ENCODE peak calls at places on chromosome 1, in seven cellular contexts. M is colonic mucosa, Y is AG09309, K is mucosa of descending colon, W is HCT116, N is fibroblast of lung, S is HFFc6. U is an unnamed sample.

GRCh38 chr1:240414237-240414636 is 197.7 kb downstream of the GREM2 start:
- DNase-seq in M (no peak), S (peak), N (peak), W (no peak), Y (peak), K (no peak), U (no peak)

GRCh38 chr1:47196622-47197021 is 6.8 kb upstream of the PDZK1IP1 start:
- DNase-seq in M (no peak), W (no peak), N (no peak), K (no peak), Y (no peak), S (no peak), U (no peak)

GRCh38 chr1:23868848-23869450 is 859 bp upstream of the FUCA1 start:
- DNase-seq in M (no peak), W (no peak), S (no peak), N (no peak), Y (no peak), K (no peak), U (no peak)

GRCh38 chr1:53115403-53116306 is 26.8 kb downstream of the SLC1A7 start:
- DNase-seq in K (no peak), Y (no peak), M (no peak), S (no peak), N (peak), W (no peak), U (no peak)

GRCh38 chr1:1781526-1781903 is 3.2 kb upstream of the NADK start:
- DNase-seq in S (no peak), W (no peak), M (no peak), N (no peak), K (peak), Y (no peak), U (no peak)

GRCh38 chr1:2234762-2235113 is 6.6 kb downstream of the SKI start:
- DNase-seq in S (no peak), W (no peak), M (no peak), N (no peak), K (peak), Y (no peak), U (no peak)

GRCh38 chr1:158711098-158711497 is 9.4 kb downstream of the OR6K3 start:
- DNase-seq in Y (no peak), S (no peak), M (no peak), K (no peak), N (no peak), W (no peak), U (no peak)

GRCh38 chr1:81519987-81520386 is 280.7 kb upstream of the ADGRL2 start:
- DNase-seq in K (no peak), M (no peak), Y (no peak), W (no peak), S (no peak), N (no peak), U (no peak)

GRCh38 chr1:180252638-180253536 is 22.8 kb downstream of the LHX4 start:
- DNase-seq in Y (no peak), S (peak), K (peak), W (peak), N (peak), M (peak), U (peak)

GRCh38 chr1:7632126-7632525 is 139.0 kb upstream of the VAMP3 start:
- DNase-seq in W (no peak), N (no peak), M (no peak), Y (no peak), S (no peak), K (no peak), U (no peak)

GRCh38 chr1:8870605-8871538 is 7.6 kb downstream of the ENO1 start:
- DNase-seq in W (no peak), N (no peak), M (no peak), K (no peak), Y (no peak), S (no peak), U (no peak)

GRCh38 chr1:3924871-3925655 is 25.0 kb upstream of the C1orf174 start:
- DNase-seq in N (no peak), K (no peak), Y (no peak), W (no peak), M (no peak), S (no peak), U (no peak)

GRCh38 chr1:33388989-33389771 is 41.7 kb downstream of the PHC2 start:
- DNase-seq in M (no peak), Y (no peak), S (peak), N (peak), K (no peak), W (no peak), U (no peak)

GRCh38 chr1:230243583-230244377 is 176.7 kb downstream of the GALNT2 start:
- DNase-seq in M (no peak), Y (no peak), W (no peak), S (peak), K (no peak), N (peak), U (no peak)

GRCh38 chr1:114260805-114261488 is 107.3 kb upstream of the SYT6 start:
- DNase-seq in S (no peak), N (no peak), Y (no peak), K (no peak), M (no peak), W (no peak), U (no peak)

GRCh38 chr1:27669876-27670275 is 2.1 kb downstream of the IFI6 start:
- DNase-seq in M (no peak), W (no peak), Y (no peak), K (no peak), S (no peak), N (no peak), U (no peak)

GRCh38 chr1:115782571-115783281 is 14.2 kb upstream of the CASQ2 start:
- DNase-seq in M (no peak), K (no peak), S (peak), W (peak), N (peak), Y (peak), U (no peak)

GRCh38 chr1:235157150-235157549 is 3.9 kb downstream of the RBM34 start:
- DNase-seq in M (no peak), S (no peak), N (no peak), W (no peak), K (no peak), Y (no peak), U (no peak)

GRCh38 chr1:175511496-175511895 is 231.9 kb downstream of the TNR start:
- DNase-seq in N (peak), K (no peak), Y (no peak), S (no peak), W (no peak), M (no peak), U (no peak)

GRCh38 chr1:115976900-115977480 is 677 bp downstream of the SLC22A15 start:
- DNase-seq in K (peak), N (no peak), S (no peak), Y (no peak), M (no peak), W (no peak), U (no peak)

GRCh38 chr1:90149101-90149500 is 154.2 kb downstream of the ZNF326 start:
- DNase-seq in Y (no peak), N (no peak), K (no peak), W (no peak), M (no peak), S (no peak), U (no peak)

GRCh38 chr1:211352985-211353515 is 26.4 kb downstream of the TRAF5 start:
- DNase-seq in M (peak), N (no peak), W (peak), K (peak), S (no peak), Y (no peak), U (no peak)

GRCh38 chr1:163071381-163072255 is 2.5 kb downstream of the RGS4 start:
- DNase-seq in N (peak), S (peak), K (peak), M (peak), Y (peak), W (peak), U (peak)

GRCh38 chr1:65113298-65113697 is 34.7 kb upstream of the AK4 start:
- DNase-seq in W (no peak), K (no peak), S (no peak), M (no peak), N (peak), Y (no peak), U (no peak)

GRCh38 chr1:175675017-175675416 is 68.4 kb downstream of the TNR start:
- DNase-seq in W (no peak), N (no peak), K (no peak), S (no peak), M (no peak), Y (no peak), U (no peak)

GRCh38 chr1:81801032-81801833 is 499 bp downstream of the ADGRL2 start:
- DNase-seq in N (peak), Y (peak), K (peak), M (peak), S (peak), W (no peak), U (peak)

GRCh38 chr1:103101399-103101798 is 6.9 kb downstream of the COL11A1 start:
- DNase-seq in S (no peak), K (no peak), Y (no peak), N (no peak), W (no peak), M (no peak), U (no peak)

GRCh38 chr1:80656011-80656627 is 1144.6 kb upstream of the ADGRL2 start:
- DNase-seq in N (peak), Y (no peak), W (peak), S (no peak), K (no peak), M (no peak), U (no peak)

GRCh38 chr1:56376188-56376984 is 203.0 kb downstream of the PLPP3 start:
- DNase-seq in N (peak), M (no peak), Y (peak), S (no peak), W (peak), K (no peak), U (no peak)

GRCh38 chr1:200130552-200130951 is 103.0 kb downstream of the NR5A2 start:
- DNase-seq in K (no peak), Y (no peak), N (peak), M (no peak), S (no peak), W (no peak), U (no peak)

GRCh38 chr1:182707116-182707515 is 22.7 kb upstream of the RGS8 start:
- DNase-seq in Y (no peak), S (no peak), N (no peak), W (no peak), M (no peak), K (no peak), U (no peak)

GRCh38 chr1:212529211-212529731 is 79.3 kb upstream of the ATF3 start:
- DNase-seq in M (no peak), K (no peak), S (peak), N (peak), W (no peak), Y (peak), U (no peak)

GRCh38 chr1:63807063-63807462 is 33.2 kb downstream of the ROR1 start:
- DNase-seq in N (no peak), S (no peak), W (no peak), K (no peak), M (no peak), Y (no peak), U (no peak)

GRCh38 chr1:242146640-242147039 is 147.7 kb upstream of the MAP1LC3C start:
- DNase-seq in S (no peak), M (no peak), W (no peak), N (no peak), Y (no peak), K (no peak), U (no peak)

GRCh38 chr1:38817958-38818705 is 41.4 kb downstream of the RRAGC start:
- DNase-seq in K (peak), W (no peak), M (no peak), N (no peak), Y (no peak), S (no peak), U (peak)

GRCh38 chr1:111971396-111971795 is 18.1 kb downstream of the KCND3 start:
- DNase-seq in Y (no peak), S (no peak), N (no peak), K (no peak), M (no peak), W (no peak), U (no peak)

GRCh38 chr1:14897080-14897449 is 256.5 kb upstream of the TMEM51 start:
- DNase-seq in S (no peak), Y (no peak), K (no peak), W (peak), M (no peak), N (peak), U (no peak)

GRCh38 chr1:231334952-231335351 is 2.7 kb downstream of the EXOC8 start:
- DNase-seq in S (no peak), N (no peak), W (no peak), M (no peak), Y (no peak), K (no peak), U (no peak)

DNA sequence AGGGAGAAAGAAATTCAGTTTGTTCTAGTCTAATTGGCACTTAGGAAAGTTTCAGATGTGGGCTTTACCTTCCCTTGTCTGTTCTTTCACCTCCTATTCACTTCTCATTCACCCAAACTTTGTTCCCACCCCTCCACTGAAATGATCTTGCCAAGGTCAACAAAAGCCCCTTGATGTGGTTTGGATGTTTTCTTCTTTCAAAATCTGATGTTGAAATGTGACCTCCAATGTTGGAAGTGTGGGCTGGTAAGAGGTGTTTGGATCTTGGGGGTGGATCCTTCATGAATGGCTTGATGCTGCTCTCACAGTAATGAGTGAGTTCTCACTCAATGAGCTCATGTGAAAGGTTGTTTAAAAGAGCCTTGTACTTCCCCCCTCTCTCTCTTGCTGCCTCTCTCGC is 379.3 kb downstream of the HHIPL2 start:
- DNase-seq in K (no peak), Y (no peak), M (no peak), S (no peak), W (no peak), N (peak), U (no peak)
- TF ChIP-seq CTCF in K (no peak), Y (no peak), M (no peak), S (no peak), W (no peak), N (no peak), U (no peak)

GRCh38 chr1:31523012-31523411 is 53.3 kb upstream of the TINAGL1 start:
- DNase-seq in S (no peak), K (no peak), Y (no peak), M (no peak), W (peak), N (peak), U (no peak)
- TF ChIP-seq CTCF in S (no peak), K (no peak), Y (no peak), M (no peak), W (no peak), N (no peak), U (no peak)

GRCh38 chr1:203267912-203268311 is 37.4 kb upstream of the BTG2 start:
- DNase-seq in Y (no peak), M (no peak), K (no peak), N (no peak), S (no peak), W (no peak), U (no peak)

GRCh38 chr1:203268901-203269653 is 36.2 kb upstream of the BTG2 start:
- DNase-seq in Y (peak), K (no peak), S (peak), W (peak), M (peak), N (peak), U (peak)

GRCh38 chr1:203269654-203270020 is 35.7 kb upstream of the BTG2 start:
- DNase-seq in Y (no peak), K (no peak), N (no peak), S (no peak), W (no peak), M (no peak), U (no peak)

GRCh38 chr1:203265541-203265940 is 36.1 kb upstream of the CHIT1 start:
- DNase-seq in W (no peak), Y (no peak), S (no peak), N (no peak), K (no peak), M (no peak), U (no peak)

DNA sequence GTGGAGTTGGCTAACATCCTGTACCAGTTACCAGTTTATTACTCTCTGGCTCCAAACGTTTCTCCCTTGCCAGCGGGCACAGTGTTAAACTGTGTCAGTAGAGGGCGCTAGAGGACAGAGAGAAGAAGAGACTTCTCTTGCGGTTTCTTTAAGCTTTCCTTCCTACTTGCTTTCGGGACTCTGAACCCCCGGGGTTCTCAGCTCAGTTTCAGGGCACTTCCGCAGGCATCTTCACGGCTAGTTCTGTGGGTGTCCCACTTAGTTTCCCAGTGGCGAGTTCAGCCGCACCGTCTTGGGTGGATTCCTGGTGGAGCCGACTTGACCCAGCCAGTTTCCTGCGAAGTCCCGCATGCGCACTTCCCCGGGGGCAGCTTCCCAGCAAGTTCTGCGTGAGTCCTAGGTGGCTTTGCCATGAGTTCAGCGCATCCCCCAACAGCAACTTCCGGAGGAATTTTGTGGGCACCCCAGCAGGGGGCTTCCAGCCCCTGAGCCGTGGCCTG is 37.9 kb upstream of the BTG2 start:
- DNase-seq in Y (peak), W (peak), K (peak), N (peak), M (peak), S (peak), U (peak)
- TF ChIP-seq CTCF in Y (peak), W (peak), K (peak), N (peak), M (peak), S (peak), U (peak)

GRCh38 chr1:41754540-41754939 is 164.2 kb downstream of the HIVEP3 start:
- DNase-seq in S (no peak), Y (no peak), M (no peak), K (no peak), N (no peak), W (no peak), U (no peak)
- TF ChIP-seq CTCF in S (peak), Y (no peak), M (no peak), K (no peak), N (no peak), W (peak), U (no peak)

DNA sequence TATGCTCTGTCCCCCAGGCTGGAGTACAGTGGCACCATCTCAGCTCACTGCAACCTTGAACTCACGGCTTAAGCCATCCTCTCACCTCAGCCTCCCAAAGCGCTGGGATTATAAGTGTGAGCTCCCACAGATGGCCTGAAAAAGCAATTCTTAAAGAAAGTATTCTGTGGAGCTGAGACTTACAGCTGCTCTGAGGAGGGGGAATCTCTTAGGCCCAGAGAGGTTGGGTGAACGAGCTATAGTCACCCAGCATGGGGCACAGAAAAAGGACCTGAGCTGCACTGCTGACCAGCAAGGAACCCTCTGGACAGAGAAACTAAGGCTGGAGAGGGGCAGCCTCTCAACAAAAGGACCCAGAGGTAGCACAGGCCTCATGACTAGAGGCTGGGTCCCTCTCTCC is 1.3 kb downstream of the PAQR7 start:
- DNase-seq in S (no peak), N (no peak), W (no peak), K (no peak), M (no peak), Y (no peak), U (no peak)
- TF ChIP-seq CTCF in S (no peak), N (no peak), W (no peak), K (no peak), M (no peak), Y (no peak), U (no peak)

DNA sequence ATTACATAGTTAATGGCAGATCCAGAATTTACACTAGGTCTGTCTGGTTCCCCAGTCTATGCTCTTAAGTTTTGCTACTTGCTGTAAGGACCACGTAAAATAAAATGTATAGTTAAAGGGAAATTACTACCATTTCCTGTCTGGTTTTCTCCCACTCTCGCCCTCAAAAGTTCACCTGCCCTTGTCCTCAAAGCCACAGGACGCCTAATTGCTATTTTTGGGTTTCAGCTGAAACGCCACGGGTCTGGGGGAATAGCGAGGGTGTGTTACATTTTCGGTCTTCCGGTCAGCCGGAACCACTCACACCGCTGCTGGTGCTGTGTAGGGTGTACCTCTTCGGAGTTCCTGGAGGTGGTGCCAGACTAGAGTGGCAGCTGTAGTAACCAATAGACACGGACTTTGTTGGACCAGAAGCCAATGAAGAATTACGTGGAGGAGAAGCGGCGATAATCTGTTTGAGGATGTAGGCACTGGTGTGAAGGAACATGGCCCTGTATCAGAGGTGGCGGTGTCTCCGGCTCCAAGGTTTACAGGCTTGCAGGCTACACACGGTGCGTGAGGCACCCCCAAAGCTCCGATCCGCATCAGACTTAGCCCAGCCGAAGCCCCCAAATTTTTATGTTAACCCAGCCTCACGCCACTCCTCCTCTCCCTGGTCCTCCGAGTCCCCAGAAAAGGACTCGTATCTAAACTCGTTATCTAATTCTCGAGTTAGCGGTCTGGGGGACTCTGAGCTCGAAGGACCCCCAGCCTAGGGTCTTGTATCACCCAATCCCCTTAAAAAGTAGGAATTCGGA is at the start of gene TARS2:
- DNase-seq in W (peak), N (peak), Y (peak), S (peak), M (peak), K (peak), U (peak)
- TF ChIP-seq CTCF in W (peak), N (no peak), Y (peak), S (peak), M (no peak), K (peak), U (peak)

DNA sequence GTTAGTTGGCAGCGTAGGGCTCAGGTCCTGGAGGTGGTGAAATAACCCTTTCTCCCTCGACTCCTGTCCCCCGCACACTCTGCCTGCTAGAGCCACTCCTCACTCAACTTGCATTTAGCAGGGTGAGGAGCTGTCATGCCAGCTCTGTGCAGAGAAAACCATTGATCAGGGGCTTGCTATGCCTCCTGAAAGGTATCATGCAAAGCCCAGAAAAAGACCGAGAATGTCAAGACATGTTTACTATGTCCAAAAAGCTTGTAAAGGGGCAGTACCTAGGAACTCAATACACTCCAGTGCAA is 18.0 kb downstream of the ALDH4A1 start:
- DNase-seq in K (no peak), S (no peak), M (no peak), Y (no peak), W (no peak), N (no peak), U (no peak)
- TF ChIP-seq CTCF in K (no peak), S (peak), M (peak), Y (no peak), W (no peak), N (no peak), U (no peak)